ENCODE peak calls at places on chromosomes 1 and 21, in eight cellular contexts. M is heart left ventricle, J is tibial nerve, R is IMR-90, N is K562, I is sigmoid colon, W is body of pancreas, T is endothelial cell of umbilical vein. S is an unnamed sample.

GRCh38 chr1:22333516-22334121 is 118.0 kb upstream of the ZBTB40 start:
- DNase-seq in M (no peak), J (no peak), R (no peak), N (no peak), I (no peak), W (no peak), T (no peak), S (no peak)

GRCh38 chr1:38991638-38992449 is 768 bp downstream of the AKIRIN1 start:
- DNase-seq in M (peak), J (no peak), R (no peak), N (peak), I (peak), W (peak), T (peak), S (peak)

GRCh38 chr1:221815660-221816059 is 73.8 kb upstream of the DUSP10 start:
- DNase-seq in M (no peak), J (no peak), R (no peak), N (no peak), I (no peak), W (no peak), T (no peak), S (no peak)

GRCh38 chr1:67647036-67647798 is 37.8 kb upstream of the GADD45A start:
- DNase-seq in M (peak), J (no peak), R (no peak), N (no peak), I (no peak), W (peak), T (peak), S (no peak)

GRCh38 chr21:35239811-35240219 is 190.7 kb upstream of the RUNX1 start:
- DNase-seq in M (no peak), J (no peak), R (no peak), N (no peak), I (no peak), W (no peak), T (peak), S (no peak)

GRCh38 chr21:16420086-16420724 is 690.4 kb downstream of the USP25 start:
- DNase-seq in M (peak), J (peak), R (peak), N (no peak), I (peak), W (peak), T (peak), S (peak)

GRCh38 chr1:175481126-175482071 is 262.0 kb downstream of the TNR start:
- DNase-seq in M (no peak), J (no peak), R (peak), N (peak), I (no peak), W (no peak), T (peak), S (no peak)

GRCh38 chr1:31977361-31978131 is 36.1 kb upstream of the KHDRBS1 start:
- DNase-seq in M (no peak), J (no peak), R (peak), N (peak), I (no peak), W (no peak), T (peak), S (no peak)

GRCh38 chr1:153393926-153394325 is 3.1 kb upstream of the S100A8 start:
- DNase-seq in M (no peak), J (no peak), R (no peak), N (peak), I (no peak), W (no peak), T (no peak), S (no peak)

GRCh38 chr1:168341576-168341975 is 60.9 kb downstream of the TBX19 start:
- DNase-seq in M (no peak), J (no peak), R (peak), N (no peak), I (no peak), W (no peak), T (no peak), S (no peak)

GRCh38 chr1:8358897-8359616 is 41.1 kb downstream of the SLC45A1 start:
- DNase-seq in M (no peak), J (no peak), R (no peak), N (no peak), I (no peak), W (no peak), T (no peak), S (no peak)

GRCh38 chr1:233294991-233295774 is at the start of gene PCNX2:
- DNase-seq in M (no peak), J (no peak), R (peak), N (peak), I (peak), W (peak), T (peak), S (no peak)

GRCh38 chr1:31959941-31960340 is 21.8 kb upstream of the PTP4A2 start:
- DNase-seq in M (no peak), J (no peak), R (no peak), N (no peak), I (peak), W (no peak), T (no peak), S (peak)

GRCh38 chr21:15839601-15840000 is 109.8 kb downstream of the USP25 start:
- DNase-seq in M (no peak), J (no peak), R (peak), N (no peak), I (no peak), W (no peak), T (no peak), S (no peak)

GRCh38 chr1:18396247-18396646 is 84.5 kb upstream of the KLHDC7A start:
- DNase-seq in M (no peak), J (no peak), R (peak), N (no peak), I (no peak), W (no peak), T (no peak), S (no peak)

GRCh38 chr1:156495401-156496140 is 5.0 kb downstream of the MEF2D start:
- DNase-seq in M (peak), J (peak), R (no peak), N (no peak), I (peak), W (no peak), T (no peak), S (no peak)

GRCh38 chr1:21670956-21671902 is 2.1 kb upstream of the RAP1GAP start:
- DNase-seq in M (no peak), J (no peak), R (no peak), N (peak), I (peak), W (no peak), T (no peak), S (no peak)

GRCh38 chr1:93554883-93555872 is 107.3 kb downstream of the FNBP1L start:
- DNase-seq in M (peak), J (no peak), R (no peak), N (peak), I (no peak), W (no peak), T (peak), S (no peak)

DNA sequence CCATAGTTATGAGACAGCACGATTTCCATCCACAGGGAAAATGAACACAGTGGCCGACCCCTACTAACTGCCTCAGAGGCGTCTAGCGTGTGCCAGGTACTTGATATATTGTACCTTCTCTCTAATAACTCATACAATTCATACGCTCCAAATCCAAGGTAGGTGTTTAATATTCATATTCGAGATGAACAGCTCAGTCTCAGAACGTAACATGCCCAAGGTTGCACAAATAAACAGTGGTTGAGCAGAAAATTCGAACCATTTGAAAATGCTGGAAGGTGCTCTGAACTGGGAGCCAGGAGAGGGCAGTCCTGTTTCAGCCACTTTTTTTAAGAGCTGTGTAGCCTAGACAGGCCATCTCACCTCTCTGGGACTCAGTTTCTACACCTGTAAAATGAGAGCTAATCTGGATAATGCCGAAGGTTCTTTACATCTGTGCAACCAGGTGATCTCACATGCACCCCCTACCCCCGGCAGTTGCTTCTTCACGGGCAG is 7.9 kb downstream of the SLC45A3 start:
- DNase-seq in M (no peak), J (no peak), R (no peak), N (no peak), I (no peak), W (no peak), T (no peak), S (no peak)
- TF ChIP-seq CTCF in M (no peak), J (no peak), R (no peak), N (peak), I (no peak), W (no peak), T (no peak), S (no peak)

GRCh38 chr1:234978397-234979291 is 150.0 kb downstream of the TOMM20 start:
- DNase-seq in M (peak), J (no peak), R (peak), N (peak), I (peak), W (peak), T (peak), S (peak)
- TF ChIP-seq POLR2A in M (no peak), J (no peak), R (peak), N (no peak), I (no peak), W (no peak), T (no peak), S (no peak)

DNA sequence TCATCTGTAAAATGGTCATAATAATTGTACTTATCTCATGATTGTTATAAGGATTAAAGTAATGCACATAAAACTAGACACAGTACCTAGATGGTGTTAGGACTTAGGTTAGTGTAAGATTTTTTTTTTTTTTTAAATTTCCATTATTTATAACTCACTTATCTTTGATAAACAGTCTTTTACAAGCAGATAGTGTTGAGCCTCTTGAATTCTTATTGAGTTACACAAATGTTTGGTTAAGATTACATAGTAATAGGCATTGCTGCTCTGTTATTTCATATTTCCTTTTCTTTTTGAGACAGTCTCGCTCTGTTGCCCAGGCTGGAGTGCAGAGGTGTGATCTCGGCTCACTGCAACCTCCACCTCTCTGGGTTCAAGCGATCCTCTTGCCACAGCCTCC is 15.4 kb downstream of the MRPS6 start:
- DNase-seq in M (no peak), J (no peak), R (no peak), N (no peak), I (no peak), W (no peak), T (no peak), S (no peak)
- H3K27ac ChIP-seq in M (no peak), J (no peak), R (no peak), N (no peak), I (no peak), W (no peak), T (no peak), S (no peak)

DNA sequence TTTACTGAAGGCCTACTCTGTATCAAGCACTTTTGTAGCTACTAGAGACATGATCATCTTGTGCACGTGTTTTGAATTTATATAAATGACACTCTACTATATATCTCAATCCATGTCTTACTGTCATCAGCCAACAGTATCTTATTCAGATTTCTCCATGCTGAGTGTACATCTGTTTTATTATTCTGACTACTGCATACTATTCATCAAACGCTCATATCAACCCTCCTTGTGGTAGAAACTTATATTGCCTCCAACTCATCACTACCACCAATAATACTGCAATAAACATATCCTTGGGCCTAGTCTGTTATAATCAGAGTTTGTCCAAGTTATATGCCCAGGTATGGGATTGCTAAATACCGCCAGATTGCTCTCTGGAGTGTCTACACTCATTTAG is 81.6 kb upstream of the IRF2BP2 start:
- DNase-seq in M (no peak), J (no peak), R (peak), N (no peak), I (no peak), W (no peak), T (peak), S (no peak)
- TF ChIP-seq CTCF in M (peak), J (no peak), R (peak), N (peak), I (no peak), W (no peak), T (no peak), S (no peak)

GRCh38 chr1:33349778-33350610 is 29.1 kb upstream of the A3GALT2 start:
- DNase-seq in M (peak), J (peak), R (peak), N (peak), I (peak), W (peak), T (peak), S (peak)

GRCh38 chr1:33348194-33348593 is 27.3 kb upstream of the A3GALT2 start:
- DNase-seq in M (no peak), J (no peak), R (peak), N (no peak), I (peak), W (no peak), T (no peak), S (peak)

GRCh38 chr1:33350611-33351280 is 29.8 kb upstream of the A3GALT2 start:
- DNase-seq in M (no peak), J (no peak), R (no peak), N (no peak), I (no peak), W (no peak), T (no peak), S (no peak)

GRCh38 chr1:33348676-33349080 is 27.8 kb upstream of the A3GALT2 start:
- DNase-seq in M (no peak), J (no peak), R (no peak), N (no peak), I (peak), W (no peak), T (peak), S (no peak)

DNA sequence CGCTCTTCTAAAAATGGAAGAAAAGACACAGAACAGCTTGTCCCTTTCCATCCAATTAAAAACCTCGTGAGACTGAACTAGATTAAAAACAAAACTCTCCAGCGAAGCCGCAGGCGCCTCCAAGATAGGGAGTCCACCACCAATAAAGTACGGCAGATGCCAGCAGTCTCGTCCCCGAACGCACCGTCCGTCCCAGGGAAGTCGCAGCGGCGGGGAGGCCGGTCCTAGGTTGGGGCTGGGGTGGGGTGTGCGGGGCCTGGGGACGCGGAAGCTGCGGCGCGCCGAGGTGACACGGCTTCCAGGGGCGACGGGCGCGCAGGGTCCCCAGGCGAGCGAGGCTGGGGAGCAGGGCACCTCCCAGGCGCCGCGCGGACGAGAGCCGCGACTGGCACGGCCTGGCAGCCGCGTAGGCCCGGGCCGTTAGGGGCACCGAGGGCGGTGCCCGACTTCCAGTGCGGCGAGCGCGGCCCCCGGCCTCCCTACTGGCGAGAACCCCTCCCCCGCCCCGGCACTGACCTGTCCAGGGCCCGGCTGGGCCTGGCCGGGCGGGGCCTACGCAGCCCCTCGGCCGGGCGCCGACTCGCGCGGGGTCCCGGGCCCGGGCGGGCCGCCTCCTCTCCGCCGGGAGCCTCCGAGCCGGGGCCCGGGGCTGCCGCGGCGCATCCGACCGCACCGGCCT is 28.3 kb upstream of the A3GALT2 start:
- DNase-seq in M (no peak), J (no peak), R (no peak), N (peak), I (peak), W (peak), T (peak), S (peak)
- TF ChIP-seq POLR2A in M (no peak), J (no peak), R (no peak), N (no peak), I (no peak), W (peak), T (peak), S (no peak)

DNA sequence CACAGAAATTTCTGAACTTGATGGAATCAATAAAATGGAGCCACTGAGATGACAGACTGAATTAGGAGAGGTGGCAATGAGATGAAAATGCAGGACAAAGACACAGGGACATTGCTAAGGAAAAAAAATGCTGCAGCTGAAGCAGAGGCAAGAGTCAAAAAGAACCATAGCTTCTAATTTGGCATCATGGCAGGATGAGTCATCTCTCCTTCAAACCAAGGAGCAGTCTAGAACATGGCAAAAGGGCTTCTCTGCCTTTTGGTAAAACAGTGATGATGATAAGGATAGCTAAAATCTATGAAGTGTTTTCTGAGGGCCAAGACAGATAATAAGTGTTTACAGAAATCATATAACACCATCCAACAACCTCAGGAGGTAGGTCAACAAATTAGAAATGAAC is 16.8 kb downstream of the SLC19A2 start:
- DNase-seq in M (no peak), J (no peak), R (peak), N (no peak), I (no peak), W (no peak), T (no peak), S (no peak)
- H3K27ac ChIP-seq in M (no peak), J (no peak), R (no peak), N (no peak), I (no peak), W (no peak), T (no peak), S (no peak)